ENCODE peak calls at places on chromosomes 11 and 22, in six cellular contexts. J is stimulated activated naive CD4-positive, alpha-beta T cell; N is NCI-H774; C is AG08396; E is GM04504; V is mammary epithelial cell. W is an unnamed sample.

GRCh38 chr11:83140691-83141455 is 16.1 kb upstream of the PCF11 start:
- DNase-seq in E (no peak), V (no peak), C (no peak), J (no peak), N (no peak), W (no peak)

GRCh38 chr11:111426615-111427014 is 47.5 kb upstream of the POU2AF1 start:
- DNase-seq in J (no peak), N (no peak), V (peak; percentile 86), E (no peak), C (no peak), W (no peak)

GRCh38 chr11:13775471-13775870 is 107.0 kb downstream of the FAR1 start:
- DNase-seq in V (no peak), N (no peak), E (no peak), C (no peak), J (no peak), W (no peak)

GRCh38 chr11:94128171-94128745 is 383 bp upstream of the PANX1 start:
- DNase-seq in C (peak; percentile 30), J (no peak), V (no peak), N (no peak), E (no peak), W (no peak)

GRCh38 chr22:49377306-49377705 is 450.4 kb downstream of the BRD1 start:
- DNase-seq in V (no peak), J (no peak), C (no peak), E (no peak), N (no peak), W (no peak)

GRCh38 chr22:45804986-45805325 is 133.3 kb downstream of the ATXN10 start:
- DNase-seq in C (peak; percentile 68), N (no peak), J (no peak), E (peak; percentile 96), V (peak; percentile 95), W (no peak)

GRCh38 chr11:88338223-88338661 is 706 bp upstream of the CTSC start:
- DNase-seq in J (no peak), E (peak; percentile 64), C (peak; percentile 60), V (peak; percentile 87), N (no peak), W (peak; percentile 56)

GRCh38 chr11:75033916-75034315 is 45.2 kb downstream of the NEU3 start:
- DNase-seq in C (no peak), V (no peak), N (no peak), J (no peak), E (no peak), W (no peak)

GRCh38 chr22:20550057-20550817 is 42.8 kb downstream of the MED15 start:
- DNase-seq in J (no peak), V (no peak), E (no peak), C (no peak), N (no peak), W (no peak)

GRCh38 chr22:25666308-25666707 is 75.7 kb upstream of the MYO18B start:
- DNase-seq in V (no peak), C (no peak), E (no peak), J (no peak), N (no peak), W (no peak)

GRCh38 chr11:57983211-57983610 is 40.5 kb upstream of the OR9Q1 start:
- DNase-seq in N (no peak), E (no peak), J (no peak), C (no peak), V (no peak), W (no peak)

GRCh38 chr22:19422440-19423301 is 8.9 kb downstream of the HIRA start:
- DNase-seq in V (peak; percentile 6), J (no peak), N (no peak), C (no peak), E (no peak), W (no peak)

GRCh38 chr11:62601114-62601363 is 626 bp downstream of the MTA2 start:
- DNase-seq in J (no peak), V (no peak), C (peak; percentile 43), E (no peak), N (peak; percentile 33), W (peak; percentile 67)

GRCh38 chr22:37640591-37641250 is 1.3 kb downstream of the SH3BP1 start:
- DNase-seq in N (no peak), C (no peak), E (no peak), J (peak; percentile 32), V (peak; percentile 64), W (no peak)

W was measured in stimulated activated CD4-positive, alpha-beta T cell treated with anti-CD3 and anti-CD28 coated beads, Interleukin-2, amount 100 ng/mL, for 24 hours.